ENCODE peak calls at places on chromosome 11, in seven cellular contexts. H is H1, O is colonic mucosa, V is kidney, M is astrocyte of the spinal cord, D is HFF-Myc, Y is neural progenitor cell. F is an unnamed sample.

GRCh38 chr11:2796508-2797180 is 88.9 kb downstream of the CDKN1C start:
- DNase-seq in H (peak; percentile 42), O (no peak), Y (no peak), M (no peak), D (no peak), V (peak; percentile 59), F (no peak)

GRCh38 chr11:60905551-60906113 is 753 bp downstream of the PRPF19 start:
- DNase-seq in V (no peak), M (peak; percentile 52), O (peak; percentile 44), H (no peak), D (no peak), Y (no peak), F (peak; percentile 34)

GRCh38 chr11:116162541-116163230 is 610.1 kb downstream of the BUD13 start:
- DNase-seq in Y (peak; percentile 87), H (peak; percentile 53), V (no peak), M (no peak), D (no peak), O (no peak), F (no peak)

GRCh38 chr11:61369372-61370348 is 7.5 kb downstream of the TMEM138 start:
- DNase-seq in V (peak; percentile 91), Y (no peak), M (peak; percentile 69), H (no peak), O (no peak), D (no peak), F (peak; percentile 80)

GRCh38 chr11:9688716-9689511 is 25.0 kb downstream of the SWAP70 start:
- DNase-seq in Y (peak; percentile 52), D (no peak), V (no peak), O (no peak), M (peak; percentile 81), H (no peak), F (peak; percentile 95)

GRCh38 chr11:133519560-133519959 is 12.7 kb downstream of the OPCML start:
- DNase-seq in V (no peak), Y (no peak), D (no peak), H (no peak), M (no peak), O (no peak), F (no peak)

GRCh38 chr11:8671651-8672062 is 10.8 kb downstream of the TRIM66 start:
- DNase-seq in O (no peak), Y (peak; percentile 7), M (no peak), D (peak; percentile 81), H (no peak), V (no peak), F (peak; percentile 84)

GRCh38 chr11:30239025-30239424 is 8.2 kb downstream of the FSHB start:
- DNase-seq in H (no peak), D (no peak), V (no peak), M (no peak), Y (no peak), O (no peak), F (no peak)

GRCh38 chr11:116073854-116074837 is 569.9 kb upstream of the CADM1 start:
- DNase-seq in M (peak; percentile 5), H (no peak), V (no peak), O (no peak), D (no peak), Y (peak; percentile 73), F (no peak)

GRCh38 chr11:73531386-73531785 is 66.5 kb downstream of the FAM168A start:
- DNase-seq in H (no peak), Y (no peak), O (no peak), M (no peak), D (no peak), V (no peak), F (no peak)

GRCh38 chr11:73528013-73528412 is 69.9 kb downstream of the FAM168A start:
- DNase-seq in D (no peak), M (no peak), V (no peak), O (no peak), Y (no peak), H (no peak), F (no peak)

GRCh38 chr11:73528420-73528819 is 69.5 kb downstream of the FAM168A start:
- DNase-seq in M (no peak), H (no peak), D (no peak), Y (no peak), O (no peak), V (no peak), F (no peak)

GRCh38 chr11:73528877-73529530 is 68.9 kb downstream of the FAM168A start:
- DNase-seq in O (no peak), Y (no peak), H (no peak), V (no peak), D (no peak), M (no peak), F (no peak)

GRCh38 chr11:73530109-73530508 is 67.8 kb downstream of the FAM168A start:
- DNase-seq in Y (peak; percentile 46), V (no peak), H (no peak), D (no peak), O (peak; percentile 34), M (no peak), F (no peak)
- TF ChIP-seq CTCF in Y (peak; percentile 53), V (no peak), H (peak; percentile 75), D (peak; percentile 40), O (peak; percentile 19), M (peak; percentile 28), F (peak; percentile 38)

GRCh38 chr11:131694526-131695424 is 324.4 kb downstream of the NTM start:
- DNase-seq in O (peak; percentile 81), Y (peak; percentile 88), V (peak; percentile 94), H (peak; percentile 96), D (peak; percentile 36), M (peak; percentile 75), F (peak; percentile 81)
- H3K4me3 ChIP-seq in O (no peak overlapping the region), Y (no peak overlapping the region), V (no peak overlapping the region), H (no peak overlapping the region), D (no peak overlapping the region), M (peak overlapping the region; percentile 3), F (no peak overlapping the region)

DNA sequence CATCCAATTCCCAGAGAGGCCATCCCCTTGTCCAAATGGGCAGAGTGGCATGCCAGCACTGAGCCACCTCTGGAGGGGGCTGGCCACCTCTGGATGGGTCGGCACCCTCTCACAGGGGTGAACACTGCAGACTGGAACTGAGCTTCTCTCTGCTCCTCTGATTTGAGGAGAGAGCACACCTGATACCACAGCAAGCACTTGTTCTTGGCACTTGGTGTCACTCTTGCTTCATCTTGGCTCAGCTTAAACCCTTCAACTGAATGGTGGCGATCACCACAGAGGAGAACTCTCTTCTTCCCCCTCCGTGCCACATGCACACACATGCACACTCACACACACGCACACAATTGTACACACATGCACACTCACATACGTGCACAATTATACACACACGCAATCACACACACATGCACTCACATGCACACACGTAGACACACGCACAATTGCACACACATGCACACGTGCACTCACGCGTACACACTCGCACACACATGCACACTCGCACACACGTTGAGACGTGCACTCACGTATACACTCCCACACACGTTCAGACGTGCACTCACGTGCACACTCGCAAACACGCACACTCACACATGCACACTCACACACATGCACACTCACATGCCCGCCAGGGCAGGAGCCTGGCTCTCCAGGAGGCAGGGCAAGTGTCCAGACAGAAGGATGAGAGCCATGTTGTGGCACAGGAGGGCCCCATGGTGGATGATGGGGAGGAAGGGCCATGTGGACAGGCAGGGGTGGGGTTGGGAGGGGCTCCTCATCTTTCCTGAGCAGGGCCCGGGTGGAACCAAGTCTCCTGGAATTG is 23.4 kb downstream of the OVOL1 start:
- DNase-seq in H (no peak), V (peak; percentile 52), M (no peak), O (no peak), Y (no peak), D (no peak), F (no peak)
- TF ChIP-seq CTCF in H (no peak), V (no peak), M (no peak), O (no peak), Y (no peak), D (no peak), F (no peak)

GRCh38 chr11:118223992-118224391 is 819 bp downstream of the JAML start:
- DNase-seq in D (no peak), H (no peak), V (no peak), O (no peak), M (no peak), Y (no peak), F (no peak)
- H3K4me3 ChIP-seq in D (no peak overlapping the region), H (no peak overlapping the region), V (no peak overlapping the region), O (peak overlapping the region; percentile 7), M (no peak overlapping the region), Y (no peak overlapping the region), F (no peak overlapping the region)

GRCh38 chr11:118997627-118998387 is at the start of gene CENATAC:
- DNase-seq in H (peak; percentile 95), Y (peak; percentile 99), V (peak; percentile 98), D (peak; percentile 52), M (peak; percentile 86), O (peak; percentile 98), F (peak; percentile 85)
- TF ChIP-seq CTCF in H (no peak), Y (peak; percentile 6), V (no peak), D (no peak), M (no peak), O (no peak), F (no peak)

GRCh38 chr11:122711362-122711761 is 55.8 kb downstream of the UBASH3B start:
- DNase-seq in V (no peak), D (no peak), Y (no peak), O (no peak), M (no peak), H (no peak), F (no peak)

GRCh38 chr11:122707111-122707510 is 51.6 kb downstream of the UBASH3B start:
- DNase-seq in V (no peak), O (no peak), D (no peak), Y (no peak), H (no peak), M (no peak), F (no peak)

GRCh38 chr11:122706689-122707088 is 51.2 kb downstream of the UBASH3B start:
- DNase-seq in H (no peak), D (no peak), Y (no peak), M (peak; percentile 79), V (no peak), O (no peak), F (peak; percentile 66)

GRCh38 chr11:122711831-122712378 is 56.4 kb downstream of the UBASH3B start:
- DNase-seq in O (no peak), Y (no peak), D (no peak), V (no peak), H (no peak), M (peak; percentile 75), F (peak; percentile 57)

GRCh38 chr11:122709042-122709760 is 53.7 kb downstream of the UBASH3B start:
- DNase-seq in V (no peak), M (peak; percentile 78), O (no peak), H (no peak), Y (no peak), D (no peak), F (peak; percentile 53)
- H3K4me3 ChIP-seq in V (no peak overlapping the region), M (no peak overlapping the region), O (no peak overlapping the region), H (no peak overlapping the region), Y (no peak overlapping the region), D (no peak overlapping the region), F (no peak overlapping the region)

DNA sequence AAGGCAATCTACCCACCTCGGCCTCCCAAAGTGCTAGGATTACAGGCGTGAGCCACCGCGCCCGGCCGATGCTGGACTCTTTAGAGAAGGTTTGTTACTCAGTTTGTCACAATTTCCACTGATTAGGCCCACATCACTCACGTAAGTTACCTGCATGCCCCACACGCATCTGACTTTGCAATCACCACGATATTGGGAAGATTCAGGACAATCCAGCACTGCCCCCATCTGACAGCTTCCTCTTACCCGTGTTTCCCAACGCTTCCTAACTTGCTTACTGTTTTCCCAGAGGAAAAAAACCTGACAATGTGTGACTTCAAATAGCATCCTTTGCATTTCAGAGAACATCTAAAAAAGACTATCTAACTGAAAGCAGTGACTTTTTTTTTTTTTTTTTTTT is 21.8 kb upstream of the EIF3M start:
- DNase-seq in M (no peak), O (no peak), D (no peak), V (no peak), H (peak; percentile 46), Y (no peak), F (no peak)
- TF ChIP-seq CTCF in M (no peak), O (no peak), D (no peak), V (peak; percentile 14), H (peak; percentile 34), Y (peak; percentile 8), F (no peak)